ENCODE peak calls at places on chromosome 10, in eight cellular contexts. S is cardiac muscle cell; T is activated naive CD4-positive, alpha-beta T cell; B is iPS-NIHi11; J is naive B cell; A is NCI-H510A treated with DMSO at 0.1 percent for 48 hours; F is fibroblast of mammary gland; P is BJ. I is an unnamed sample.

GRCh38 chr10:84537447-84537931 is 209.1 kb downstream of the CCSER2 start:
- DNase-seq in S (peak; percentile 90), A (peak; percentile 80), P (no peak), T (peak; percentile 12), J (peak; percentile 36), B (peak; percentile 80), F (peak; percentile 63), I (peak; percentile 63)

GRCh38 chr10:63481815-63482421 is 16.1 kb upstream of the JMJD1C start:
- DNase-seq in P (no peak), J (no peak), B (no peak), S (no peak), A (no peak), T (no peak), F (no peak), I (no peak)

GRCh38 chr10:72088879-72089585 is 681 bp upstream of the SPOCK2 start:
- DNase-seq in T (peak; percentile 56), A (peak; percentile 46), J (peak; percentile 59), S (no peak), F (no peak), B (no peak), P (no peak), I (no peak)

GRCh38 chr10:95509281-95509680 is 51.9 kb downstream of the SORBS1 start:
- DNase-seq in B (no peak), F (no peak), P (peak; percentile 19), T (no peak), J (no peak), A (no peak), S (no peak), I (no peak)

GRCh38 chr10:52632591-52632990 is 140.0 kb downstream of the MBL2 start:
- DNase-seq in S (no peak), T (no peak), P (no peak), A (no peak), J (no peak), F (no peak), B (peak; percentile 5), I (no peak)

GRCh38 chr10:32104181-32104580 is 48.0 kb upstream of the KIF5B start:
- DNase-seq in S (no peak), A (no peak), T (no peak), F (no peak), B (no peak), P (peak; percentile 22), J (no peak), I (no peak)

GRCh38 chr10:6464862-6465430 is 115.1 kb downstream of the PRKCQ start:
- DNase-seq in T (no peak), F (no peak), P (no peak), J (no peak), S (no peak), A (no peak), B (no peak), I (no peak)

GRCh38 chr10:63110940-63111339 is 22.2 kb upstream of the NRBF2 start:
- DNase-seq in J (no peak), A (no peak), S (no peak), B (no peak), F (no peak), P (no peak), T (no peak), I (no peak)

GRCh38 chr10:93039721-93040120 is 20.9 kb upstream of the CYP26C1 start:
- DNase-seq in B (peak; percentile 56), F (peak; percentile 52), T (no peak), J (peak; percentile 18), A (no peak), P (no peak), S (peak; percentile 56), I (no peak)

I was measured in testis.